ENCODE peak calls at places on chromosomes 12 and 14, in seven cellular contexts. T is GM06990; X is activated B cell treated with CpG ODN at 0.5 μM for 24 hours; Z is gastrocnemius medialis; H is left ventricle myocardium inferior; D is progenitor cell of endocrine pancreas; L is CD4-positive, alpha-beta T cell. J is an unnamed sample.

GRCh38 chr12:254039-254438 is 8.6 kb downstream of the SLC6A13 start:
- DNase-seq in X (no peak), H (no peak), Z (no peak), D (no peak), T (no peak), L (no peak), J (no peak)

GRCh38 chr12:20602671-20603402 is 92.3 kb upstream of the SLCO1C1 start:
- DNase-seq in X (no peak), T (no peak), Z (no peak), L (no peak), H (no peak), D (no peak), J (no peak)

GRCh38 chr12:104498211-104498801 is 41.6 kb downstream of the CHST11 start:
- DNase-seq in Z (no peak), D (no peak), X (no peak), T (no peak), L (no peak), H (no peak), J (peak)

GRCh38 chr12:118747771-118748170 is 233.6 kb upstream of the SRRM4 start:
- DNase-seq in Z (no peak), H (no peak), D (no peak), L (no peak), T (no peak), X (no peak), J (no peak)

GRCh38 chr14:103520657-103521437 is 1.8 kb downstream of the CKB start:
- DNase-seq in T (peak), L (peak), Z (peak), D (peak), X (peak), H (peak), J (peak)

GRCh38 chr14:90642239-90642717 is 174.0 kb downstream of the TTC7B start:
- DNase-seq in X (no peak), T (no peak), Z (no peak), H (no peak), D (no peak), L (no peak), J (no peak)

GRCh38 chr12:91332305-91332704 is 149.7 kb upstream of the DCN start:
- DNase-seq in H (no peak), T (no peak), L (no peak), X (no peak), Z (no peak), D (no peak), J (no peak)

GRCh38 chr12:45655186-45655585 is 74.3 kb upstream of the ARID2 start:
- DNase-seq in Z (no peak), D (no peak), L (peak), X (no peak), H (no peak), T (no peak), J (peak)

GRCh38 chr12:88577537-88577936 is 2.7 kb downstream of the KITLG start:
- DNase-seq in D (no peak), L (no peak), T (no peak), H (no peak), X (no peak), Z (no peak), J (no peak)

GRCh38 chr14:55333785-55334485 is 62.7 kb downstream of the FBXO34 start:
- DNase-seq in H (no peak), L (no peak), Z (no peak), D (no peak), T (no peak), X (no peak), J (peak)

GRCh38 chr12:120032242-120032641 is 43.2 kb downstream of the BICDL1 start:
- DNase-seq in Z (no peak), T (no peak), X (no peak), D (no peak), H (no peak), L (no peak), J (no peak)

GRCh38 chr12:92458996-92459395 is 243.8 kb upstream of the PLEKHG7 start:
- DNase-seq in L (no peak), D (no peak), T (no peak), X (no peak), Z (no peak), H (no peak), J (no peak)

GRCh38 chr12:89939468-89940215 is 231.0 kb upstream of the ATP2B1 start:
- DNase-seq in D (no peak), X (no peak), L (no peak), Z (no peak), T (no peak), H (no peak), J (no peak)

GRCh38 chr14:73694083-73694482 is 20.1 kb downstream of the PNMA1 start:
- DNase-seq in T (no peak), D (no peak), L (no peak), X (no peak), H (no peak), Z (no peak), J (no peak)

GRCh38 chr12:95195122-95195521 is 22.1 kb downstream of the FGD6 start:
- DNase-seq in X (no peak), L (no peak), Z (no peak), H (no peak), T (no peak), D (no peak), J (no peak)

GRCh38 chr12:6934110-6934509 is 6.4 kb downstream of the ATN1 start:
- DNase-seq in H (peak), T (no peak), Z (no peak), L (no peak), X (no peak), D (no peak), J (no peak)

GRCh38 chr14:75907722-75908330 is 74.0 kb downstream of the TGFB3 start:
- DNase-seq in L (no peak), D (no peak), Z (peak), T (no peak), X (no peak), H (no peak), J (no peak)

GRCh38 chr12:115251727-115252126 is 567.8 kb upstream of the TBX3 start:
- DNase-seq in Z (no peak), T (no peak), L (no peak), H (no peak), D (no peak), X (no peak), J (no peak)

GRCh38 chr12:109759595-109759994 is 46.0 kb downstream of the FAM222A start:
- DNase-seq in T (no peak), H (peak), Z (no peak), X (peak), L (no peak), D (peak), J (no peak)

GRCh38 chr14:65346895-65347294 is 65.6 kb upstream of the FUT8 start:
- DNase-seq in X (no peak), D (no peak), Z (no peak), L (no peak), T (no peak), H (no peak), J (no peak)

GRCh38 chr12:96427269-96427729 is 27.1 kb upstream of the CDK17 start:
- DNase-seq in T (no peak), L (no peak), H (peak), X (no peak), Z (peak), D (no peak), J (peak)

GRCh38 chr14:104688755-104689619 is at the start of gene INF2:
- DNase-seq in D (peak), Z (peak), T (peak), X (peak), H (peak), L (peak), J (peak)

GRCh38 chr12:95059984-95060383 is 13.4 kb downstream of the NR2C1 start:
- DNase-seq in H (no peak), D (no peak), X (no peak), T (no peak), L (no peak), Z (no peak), J (no peak)

GRCh38 chr14:37272569-37272968 is 74.8 kb downstream of the MIPOL1 start:
- DNase-seq in Z (no peak), T (no peak), X (no peak), H (no peak), D (no peak), L (no peak), J (no peak)

GRCh38 chr14:66228267-66228970 is 257.8 kb upstream of the CCDC196 start:
- DNase-seq in X (no peak), D (no peak), Z (no peak), T (no peak), H (no peak), L (no peak), J (peak)

GRCh38 chr14:24054646-24055045 is 2.8 kb downstream of the CARMIL3 start:
- DNase-seq in T (no peak), D (no peak), L (no peak), H (no peak), X (no peak), Z (no peak), J (no peak)

GRCh38 chr12:9389796-9390195 is 181.6 kb upstream of the PZP start:
- DNase-seq in Z (no peak), L (no peak), T (no peak), X (no peak), D (no peak), H (no peak), J (no peak)

GRCh38 chr12:14952295-14952995 is 9.0 kb downstream of the ARHGDIB start:
- DNase-seq in L (no peak), X (no peak), T (no peak), Z (no peak), H (no peak), D (no peak), J (peak)

GRCh38 chr14:58430156-58430555 is 2.6 kb downstream of the KIAA0586 start:
- DNase-seq in X (no peak), T (peak), H (no peak), L (no peak), D (no peak), Z (no peak), J (no peak)

GRCh38 chr14:35331605-35332516 is 39.7 kb downstream of the PSMA6 start:
- DNase-seq in Z (no peak), T (no peak), D (no peak), H (no peak), L (no peak), X (no peak), J (no peak)

DNA sequence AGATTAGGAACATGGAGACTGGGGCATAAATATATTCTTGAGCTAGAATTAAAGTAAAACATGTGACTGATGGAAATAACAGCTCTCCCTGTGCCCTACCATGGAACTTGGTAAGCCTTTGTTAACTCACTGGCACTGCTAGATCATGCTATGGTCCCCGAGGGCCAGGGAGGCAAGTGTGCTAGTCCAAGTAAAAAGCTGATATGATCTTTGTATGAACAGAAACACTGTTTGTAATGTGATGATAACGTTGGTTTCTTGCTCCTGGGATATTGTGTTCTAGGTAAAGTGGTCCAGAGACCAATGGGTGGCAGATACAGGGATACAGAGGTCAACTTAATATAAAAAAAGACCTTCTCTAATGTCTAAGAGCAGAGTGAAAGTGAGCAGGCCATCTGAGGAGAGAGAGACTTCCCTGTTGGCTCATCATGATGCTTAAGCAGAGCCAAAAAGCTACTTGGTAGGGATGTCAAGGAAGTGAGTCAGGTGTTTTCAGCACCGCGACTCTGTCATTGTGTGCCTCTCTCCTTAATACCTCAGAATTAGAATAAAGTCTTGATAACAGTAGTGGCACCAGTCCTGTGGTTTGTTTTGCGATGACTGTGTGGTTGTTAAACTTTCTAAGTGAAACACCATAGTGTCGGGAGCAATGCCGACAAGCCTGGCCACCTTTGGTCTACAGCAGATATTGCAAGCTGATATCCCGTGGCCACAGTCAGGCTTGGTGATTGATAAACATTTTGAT is 27.7 kb downstream of the BICD1 start:
- DNase-seq in Z (no peak), T (peak), H (no peak), D (no peak), L (peak), X (no peak), J (peak)
- TF ChIP-seq CTCF in Z (no peak), T (peak), H (no peak), D (no peak), L (no peak), X (no peak), J (peak)

GRCh38 chr12:18158774-18159557 is 69.0 kb upstream of the RERGL start:
- DNase-seq in T (no peak), X (no peak), L (no peak), H (no peak), D (no peak), Z (no peak), J (peak)
- TF ChIP-seq CTCF in T (peak), X (no peak), L (peak), H (peak), D (peak), Z (no peak), J (peak)

DNA sequence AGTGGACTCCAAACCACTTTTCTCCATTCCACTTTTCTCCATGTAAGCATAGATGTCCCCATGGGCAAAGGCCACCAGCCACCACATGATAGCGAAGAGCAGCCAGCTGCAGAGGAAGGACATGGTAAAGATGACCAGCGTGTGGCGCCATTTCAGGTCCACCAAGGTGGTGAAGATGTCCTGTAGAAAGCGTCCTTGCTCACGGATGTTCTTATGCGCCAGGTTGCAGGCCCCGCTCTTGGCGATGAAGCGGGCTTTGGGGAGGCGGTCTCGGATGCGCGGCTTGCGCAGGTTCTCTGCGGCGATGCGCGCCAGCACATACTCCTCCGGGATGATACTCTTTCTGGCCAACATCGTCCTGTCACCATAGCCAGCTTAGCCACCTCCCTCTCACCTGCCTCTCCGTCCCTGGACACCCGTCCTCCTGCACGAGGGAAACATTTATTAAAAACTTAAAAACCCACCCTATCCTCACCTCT is 1.2 kb downstream of the KCNJ8 start:
- DNase-seq in D (peak), Z (peak), X (no peak), H (peak), T (no peak), L (no peak), J (peak)
- TF ChIP-seq CTCF in D (peak), Z (peak), X (no peak), H (peak), T (peak), L (no peak), J (no peak)

DNA sequence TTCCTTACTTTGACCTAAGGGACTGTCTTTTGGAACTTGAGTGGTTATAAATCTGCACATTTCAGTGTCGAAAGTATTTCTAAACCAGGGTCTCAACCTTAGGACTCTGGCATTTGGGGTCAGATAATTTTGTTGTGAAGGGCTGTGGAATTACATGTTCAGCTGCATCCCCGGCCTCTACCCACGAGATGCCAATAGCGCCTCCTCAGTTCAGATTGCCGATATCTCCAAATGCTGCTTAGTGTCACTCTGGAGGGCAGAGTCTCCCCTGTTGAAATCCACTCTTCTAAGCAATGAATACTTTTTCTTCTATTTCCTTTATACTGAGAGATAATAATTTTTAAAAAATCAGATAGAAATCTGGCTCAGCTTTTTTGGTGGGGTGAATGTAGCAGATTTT is 379.4 kb upstream of the RGS6 start:
- DNase-seq in Z (no peak), H (no peak), L (no peak), T (no peak), X (no peak), D (no peak), J (no peak)
- TF ChIP-seq CTCF in Z (no peak), H (no peak), L (no peak), T (no peak), X (no peak), D (no peak), J (no peak)

GRCh38 chr12:51217968-51218606 is at the start of gene POU6F1:
- DNase-seq in Z (peak), L (peak), D (peak), X (peak), H (peak), T (peak), J (peak)
- TF ChIP-seq CTCF in Z (peak), L (peak), D (peak), X (no peak), H (peak), T (peak), J (peak)

J was measured in activated CD8-positive, alpha-beta T cell treated with anti-CD3 and anti-CD28 coated beads for 36 hours.